ENCODE peak calls at places on chromosomes 12 and 14, in four cellular contexts. G is central memory CD4-positive, alpha-beta T cell; R is cardiac fibroblast; L is HT1080. P is an unnamed sample.

GRCh38 chr14:102560436-102561261 is 31.8 kb upstream of the RCOR1 start:
- DNase-seq in G (no peak), R (no peak), L (no peak), P (no peak)

GRCh38 chr12:4024701-4025419 is 151.7 kb upstream of the PARP11 start:
- DNase-seq in G (no peak), R (no peak), L (no peak), P (no peak)

GRCh38 chr14:76918751-76919421 is 92.7 kb downstream of the LRRC74A start:
- DNase-seq in G (no peak), R (peak), L (peak), P (peak)

GRCh38 chr12:57459750-57460400 is at the start of gene GLI1:
- DNase-seq in G (no peak), R (no peak), L (no peak), P (no peak)

GRCh38 chr12:70875628-70876027 is 44.9 kb downstream of the PTPRR start:
- DNase-seq in G (no peak), R (no peak), L (no peak), P (no peak)

GRCh38 chr14:74979442-74980397 is 23.0 kb upstream of the EIF2B2 start:
- DNase-seq in G (no peak), R (peak), L (peak), P (no peak)

GRCh38 chr14:60348211-60348610 is 99.2 kb downstream of the PPM1A start:
- DNase-seq in G (no peak), R (no peak), L (no peak), P (no peak)

GRCh38 chr14:45728448-45729225 is 475.6 kb upstream of the MIS18BP1 start:
- DNase-seq in G (no peak), R (no peak), L (no peak), P (no peak)

GRCh38 chr12:109469516-109469915 is 7.6 kb downstream of the KCTD10 start:
- DNase-seq in G (no peak), R (no peak), L (no peak), P (no peak)

GRCh38 chr12:22334696-22335290 is at the start of gene ST8SIA1:
- DNase-seq in G (peak), R (peak), L (peak), P (no peak)

GRCh38 chr12:102513739-102514138 is 33.4 kb upstream of the IGF1 start:
- DNase-seq in G (no peak), R (no peak), L (no peak), P (no peak)

GRCh38 chr12:10873374-10873773 is 10.7 kb downstream of the PRH1 start:
- DNase-seq in G (no peak), R (peak), L (no peak), P (no peak)

GRCh38 chr12:19712041-19712440 is 272.7 kb downstream of the AEBP2 start:
- DNase-seq in G (no peak), R (peak), L (peak), P (no peak)

GRCh38 chr14:20515846-20516245 is 10.5 kb downstream of the RNASE10 start:
- DNase-seq in G (no peak), R (no peak), L (no peak), P (no peak)

GRCh38 chr12:47730341-47730744 is 5.1 kb upstream of the ENDOU start:
- DNase-seq in G (no peak), R (no peak), L (no peak), P (no peak)

GRCh38 chr14:51652168-51653095 is 722 bp downstream of the FRMD6 start:
- DNase-seq in G (no peak), R (no peak), L (peak), P (no peak)

GRCh38 chr12:120093592-120094355 is 22.8 kb downstream of the RAB35 start:
- DNase-seq in G (no peak), R (no peak), L (no peak), P (no peak)

GRCh38 chr12:1583421-1584078 is 10.8 kb downstream of the FBXL14 start:
- DNase-seq in G (peak), R (peak), L (peak), P (no peak)

GRCh38 chr14:63551338-63551737 is 8.2 kb upstream of the PPP2R5E start:
- DNase-seq in G (no peak), R (peak), L (peak), P (no peak)

GRCh38 chr12:5473076-5473475 is 41.2 kb downstream of the NTF3 start:
- DNase-seq in G (no peak), R (peak), L (no peak), P (no peak)

GRCh38 chr12:57939291-57939690 is 2.1 kb upstream of the ATP23 start:
- DNase-seq in G (no peak), R (no peak), L (no peak), P (no peak)

P was measured in cortex of kidney.